ENCODE peak calls at places on chromosomes 2 and 18, in four cellular contexts. One of them, this sample, is unnamed.

GRCh38 chr18:53710080-53710479 is 514.4 kb downstream of the MBD2 start:
- DNase-seq in RWPE1: no peak
- DNase-seq in GM10248: no peak
- DNase-seq in heart right ventricle: no peak
- DNase-seq in this sample: no peak

GRCh38 chr2:3639653-3640052 is 18.3 kb upstream of the ALLC start:
- DNase-seq in RWPE1: no peak
- DNase-seq in GM10248: no peak
- DNase-seq in heart right ventricle: no peak
- DNase-seq in this sample: no peak

GRCh38 chr18:34913837-34914755 is 127.1 kb upstream of the MAPRE2 start:
- DNase-seq in RWPE1: no peak
- DNase-seq in GM10248: no peak
- DNase-seq in heart right ventricle: no peak
- DNase-seq in this sample: no peak

GRCh38 chr2:186820303-186820702 is 28.7 kb downstream of the ZSWIM2 start:
- DNase-seq in RWPE1: no peak
- DNase-seq in GM10248: no peak
- DNase-seq in heart right ventricle: no peak
- DNase-seq in this sample: peak; percentile 55

GRCh38 chr2:65722028-65722427 is 289.6 kb upstream of the SPRED2 start:
- DNase-seq in RWPE1: peak; percentile 15
- DNase-seq in GM10248: no peak
- DNase-seq in heart right ventricle: peak; percentile 20
- DNase-seq in this sample: peak; percentile 3

GRCh38 chr2:149906871-149907270 is 319.3 kb upstream of the MMADHC start:
- DNase-seq in RWPE1: no peak
- DNase-seq in GM10248: no peak
- DNase-seq in heart right ventricle: no peak
- DNase-seq in this sample: no peak

GRCh38 chr18:5463390-5463789 is 80.4 kb downstream of the EPB41L3 start:
- DNase-seq in RWPE1: no peak
- DNase-seq in GM10248: no peak
- DNase-seq in heart right ventricle: peak; percentile 48
- DNase-seq in this sample: peak; percentile 83

GRCh38 chr2:106547104-106547503 is 59.9 kb downstream of the CD8B2 start:
- DNase-seq in RWPE1: no peak
- DNase-seq in GM10248: no peak
- DNase-seq in heart right ventricle: no peak
- DNase-seq in this sample: no peak

GRCh38 chr2:42569116-42569711 is 782 bp downstream of the MTA3 start:
- DNase-seq in RWPE1: peak; percentile 31
- DNase-seq in GM10248: peak; percentile 53
- DNase-seq in heart right ventricle: peak; percentile 22
- DNase-seq in this sample: peak; percentile 8

GRCh38 chr2:201151127-201152074 is 31.5 kb upstream of the CASP10 start:
- DNase-seq in RWPE1: peak; percentile 77
- DNase-seq in GM10248: peak; percentile 63
- DNase-seq in heart right ventricle: no peak
- DNase-seq in this sample: peak; percentile 96

GRCh38 chr2:194602750-194603149 is 1054.3 kb upstream of the SLC39A10 start:
- DNase-seq in RWPE1: no peak
- DNase-seq in GM10248: no peak
- DNase-seq in heart right ventricle: no peak
- DNase-seq in this sample: no peak

GRCh38 chr2:239129147-239129896 is 271.5 kb downstream of the HDAC4 start:
- DNase-seq in RWPE1: no peak
- DNase-seq in GM10248: no peak
- DNase-seq in heart right ventricle: no peak
- DNase-seq in this sample: no peak

GRCh38 chr2:26520065-26520464 is 42.1 kb upstream of the OTOF start:
- DNase-seq in RWPE1: no peak
- DNase-seq in GM10248: no peak
- DNase-seq in heart right ventricle: no peak
- DNase-seq in this sample: no peak

GRCh38 chr2:202051499-202052161 is 18.0 kb downstream of the FZD7 start:
- DNase-seq in RWPE1: no peak
- DNase-seq in GM10248: no peak
- DNase-seq in heart right ventricle: no peak
- DNase-seq in this sample: no peak

GRCh38 chr2:11314482-11314881 is 30.0 kb downstream of the ROCK2 start:
- DNase-seq in RWPE1: no peak
- DNase-seq in GM10248: no peak
- DNase-seq in heart right ventricle: no peak
- DNase-seq in this sample: no peak

GRCh38 chr18:9708057-9708881 is at the start of gene RAB31:
- DNase-seq in RWPE1: peak; percentile 71
- DNase-seq in GM10248: peak; percentile 70
- DNase-seq in heart right ventricle: peak; percentile 78
- DNase-seq in this sample: peak; percentile 58

GRCh38 chr18:74778191-74778847 is 180.6 kb downstream of the ZNF407 start:
- DNase-seq in RWPE1: no peak
- DNase-seq in GM10248: no peak
- DNase-seq in heart right ventricle: no peak
- DNase-seq in this sample: no peak

GRCh38 chr2:121866789-121867188 is 111.3 kb downstream of the TSN start:
- DNase-seq in RWPE1: no peak
- DNase-seq in GM10248: no peak
- DNase-seq in heart right ventricle: no peak
- DNase-seq in this sample: peak; percentile 50

GRCh38 chr2:88603146-88603545 is 24.1 kb downstream of the EIF2AK3 start:
- DNase-seq in RWPE1: no peak
- DNase-seq in GM10248: no peak
- DNase-seq in heart right ventricle: no peak
- DNase-seq in this sample: peak; percentile 44

GRCh38 chr2:152240559-152241231 is 65.1 kb upstream of the STAM2 start:
- DNase-seq in RWPE1: peak; percentile 75
- DNase-seq in GM10248: no peak
- DNase-seq in heart right ventricle: no peak
- DNase-seq in this sample: peak; percentile 84

GRCh38 chr2:3493610-3493997 is 25.7 kb downstream of the ADI1 start:
- DNase-seq in RWPE1: no peak
- DNase-seq in GM10248: peak; percentile 13
- DNase-seq in heart right ventricle: peak; percentile 39
- DNase-seq in this sample: no peak

GRCh38 chr2:40168546-40168945 is 283.3 kb downstream of the SLC8A1 start:
- DNase-seq in RWPE1: no peak
- DNase-seq in GM10248: no peak
- DNase-seq in heart right ventricle: no peak
- DNase-seq in this sample: no peak

GRCh38 chr18:43692291-43692690 is 415.0 kb upstream of the SYT4 start:
- DNase-seq in RWPE1: no peak
- DNase-seq in GM10248: no peak
- DNase-seq in heart right ventricle: no peak
- DNase-seq in this sample: peak; percentile 1

GRCh38 chr2:12363569-12363968 is 353.2 kb upstream of the TRIB2 start:
- DNase-seq in RWPE1: no peak
- DNase-seq in GM10248: no peak
- DNase-seq in heart right ventricle: no peak
- DNase-seq in this sample: no peak

GRCh38 chr2:202317080-202317859 is 51.7 kb downstream of the NOP58 start:
- DNase-seq in RWPE1: peak; percentile 42
- DNase-seq in GM10248: no peak
- DNase-seq in heart right ventricle: peak; percentile 87
- DNase-seq in this sample: peak; percentile 74

GRCh38 chr2:226411727-226412360 is 387.8 kb downstream of the IRS1 start:
- DNase-seq in RWPE1: peak; percentile 90
- DNase-seq in GM10248: no peak
- DNase-seq in heart right ventricle: no peak
- DNase-seq in this sample: peak; percentile 25

GRCh38 chr2:219057709-219058540 is 2.8 kb downstream of the IHH start:
- DNase-seq in RWPE1: peak; percentile 59
- DNase-seq in GM10248: peak; percentile 90
- DNase-seq in heart right ventricle: peak; percentile 63
- DNase-seq in this sample: peak; percentile 47

GRCh38 chr2:230908595-230909191 is 16.3 kb downstream of the GPR55 start:
- DNase-seq in RWPE1: peak; percentile 72
- DNase-seq in GM10248: no peak
- DNase-seq in heart right ventricle: no peak
- DNase-seq in this sample: peak; percentile 83

DNA sequence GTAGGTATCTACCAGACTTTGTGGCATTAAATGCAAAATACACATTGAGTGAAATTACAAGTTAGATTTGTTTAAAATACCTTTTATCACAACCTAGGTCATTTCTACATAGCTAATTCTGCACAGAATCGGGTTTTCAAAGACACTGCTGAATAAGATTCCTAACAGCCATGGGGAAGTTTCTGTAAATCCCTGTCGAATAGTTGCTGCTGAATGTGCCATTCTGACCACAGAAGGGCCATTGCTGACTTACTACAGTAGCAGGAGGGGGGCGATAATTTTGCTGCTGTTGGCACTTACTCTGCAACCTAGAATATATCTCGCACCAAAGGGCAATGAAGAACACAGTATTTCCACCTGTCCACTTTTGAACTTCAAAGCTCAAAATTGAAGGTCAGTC is 232.8 kb downstream of the TCF4 start:
- DNase-seq in RWPE1: no peak
- DNase-seq in GM10248: no peak
- DNase-seq in heart right ventricle: no peak
- DNase-seq in this sample: no peak
- TF ChIP-seq CTCF in RWPE1: no peak
- TF ChIP-seq CTCF in GM10248: no peak
- TF ChIP-seq CTCF in heart right ventricle: no peak
- TF ChIP-seq CTCF in this sample: no peak

DNA sequence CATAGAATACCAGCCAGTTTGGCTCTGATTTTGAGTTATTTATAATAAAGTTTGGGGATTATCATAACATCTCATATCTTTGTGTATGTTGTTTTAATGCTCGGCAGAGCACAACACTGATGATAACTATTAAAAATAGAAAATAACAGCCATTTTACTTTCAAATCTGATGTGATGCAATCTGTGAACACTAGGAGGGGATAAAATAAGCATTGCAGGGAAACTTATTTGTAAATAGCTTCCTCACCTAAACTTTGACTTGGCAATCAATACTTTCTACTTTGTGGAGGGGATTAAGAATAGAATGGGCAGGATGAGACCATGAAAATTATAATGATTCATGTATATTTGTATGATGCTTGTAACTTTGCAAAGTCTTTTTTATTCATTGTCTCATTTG is 54.4 kb downstream of the USP14 start:
- DNase-seq in RWPE1: no peak
- DNase-seq in GM10248: no peak
- DNase-seq in heart right ventricle: no peak
- DNase-seq in this sample: no peak
- TF ChIP-seq CTCF in RWPE1: no peak
- TF ChIP-seq CTCF in GM10248: no peak
- TF ChIP-seq CTCF in heart right ventricle: no peak
- TF ChIP-seq CTCF in this sample: peak; percentile 66

GRCh38 chr2:96116424-96116878 is at the start of gene ADRA2B:
- DNase-seq in RWPE1: peak; percentile 74
- DNase-seq in GM10248: peak; percentile 86
- DNase-seq in heart right ventricle: peak; percentile 68
- DNase-seq in this sample: no peak

GRCh38 chr2:96119389-96119751 is 3.0 kb upstream of the ADRA2B start:
- DNase-seq in RWPE1: no peak
- DNase-seq in GM10248: no peak
- DNase-seq in heart right ventricle: no peak
- DNase-seq in this sample: no peak

GRCh38 chr2:96118698-96119388 is 2.5 kb upstream of the ADRA2B start:
- DNase-seq in RWPE1: no peak
- DNase-seq in GM10248: no peak
- DNase-seq in heart right ventricle: no peak
- DNase-seq in this sample: no peak

GRCh38 chr2:96116879-96117533 is 635 bp upstream of the ADRA2B start:
- DNase-seq in RWPE1: peak; percentile 80
- DNase-seq in GM10248: peak; percentile 92
- DNase-seq in heart right ventricle: peak; percentile 30
- DNase-seq in this sample: no peak

GRCh38 chr2:96117701-96118588 is 1.6 kb upstream of the ADRA2B start:
- DNase-seq in RWPE1: peak; percentile 38
- DNase-seq in GM10248: no peak
- DNase-seq in heart right ventricle: no peak
- DNase-seq in this sample: no peak
- TF ChIP-seq CTCF in RWPE1: no peak
- TF ChIP-seq CTCF in GM10248: no peak
- TF ChIP-seq CTCF in heart right ventricle: no peak
- TF ChIP-seq CTCF in this sample: no peak

GRCh38 chr2:38535745-38536506 is 66.8 kb downstream of the HNRNPLL start:
- DNase-seq in RWPE1: peak; percentile 77
- DNase-seq in GM10248: peak; percentile 85
- DNase-seq in heart right ventricle: peak; percentile 79
- DNase-seq in this sample: peak; percentile 45

GRCh38 chr2:38539086-38539485 is 63.6 kb downstream of the HNRNPLL start:
- DNase-seq in RWPE1: no peak
- DNase-seq in GM10248: no peak
- DNase-seq in heart right ventricle: no peak
- DNase-seq in this sample: no peak

GRCh38 chr2:38546064-38546463 is 56.7 kb downstream of the HNRNPLL start:
- DNase-seq in RWPE1: no peak
- DNase-seq in GM10248: no peak
- DNase-seq in heart right ventricle: no peak
- DNase-seq in this sample: no peak

GRCh38 chr2:38537937-38538525 is 64.7 kb downstream of the HNRNPLL start:
- DNase-seq in RWPE1: no peak
- DNase-seq in GM10248: no peak
- DNase-seq in heart right ventricle: no peak
- DNase-seq in this sample: no peak

GRCh38 chr2:38540580-38541290 is 62.0 kb downstream of the HNRNPLL start:
- DNase-seq in RWPE1: no peak
- DNase-seq in GM10248: no peak
- DNase-seq in heart right ventricle: no peak
- DNase-seq in this sample: no peak
- TF ChIP-seq CTCF in RWPE1: no peak
- TF ChIP-seq CTCF in GM10248: no peak
- TF ChIP-seq CTCF in heart right ventricle: no peak
- TF ChIP-seq CTCF in this sample: no peak

This sample was measured in HFFc6.